ENCODE peak calls at places on chromosome 20, in eight cellular contexts. A is cardiac muscle cell, P is tibial artery, Z is upper lobe of left lung, G is stomach, S is mesothelial cell of epicardium, Q is psoas muscle, W is cardiac fibroblast. V is an unnamed sample.

GRCh38 chr20:54291339-54292060 is 83.6 kb downstream of the PFDN4 start:
- DNase-seq in A (no peak), P (no peak), Z (no peak), G (no peak), S (no peak), Q (no peak), W (no peak), V (no peak)

GRCh38 chr20:50121858-50122271 is 8.9 kb upstream of the UBE2V1 start:
- DNase-seq in A (no peak), P (peak; percentile 34), Z (no peak), G (no peak), S (no peak), Q (no peak), W (peak; percentile 61), V (peak; percentile 65)

GRCh38 chr20:53262294-53262840 is 290.2 kb downstream of the TSHZ2 start:
- DNase-seq in A (no peak), P (no peak), Z (no peak), G (no peak), S (no peak), Q (no peak), W (no peak), V (peak; percentile 6)

GRCh38 chr20:37298190-37298939 is 8.9 kb downstream of the MANBAL start:
- DNase-seq in A (no peak), P (no peak), Z (no peak), G (peak; percentile 26), S (no peak), Q (peak; percentile 62), W (peak; percentile 75), V (peak; percentile 81)

GRCh38 chr20:47318027-47318595 is 38.4 kb downstream of the ZMYND8 start:
- DNase-seq in A (peak; percentile 21), P (no peak), Z (no peak), G (no peak), S (no peak), Q (no peak), W (peak; percentile 95), V (peak; percentile 70)

GRCh38 chr20:17841751-17842191 is 126.8 kb downstream of the SNX5 start:
- DNase-seq in A (no peak), P (peak; percentile 83), Z (no peak), G (no peak), S (no peak), Q (peak; percentile 59), W (peak; percentile 63), V (no peak)

GRCh38 chr20:51941503-51941902 is 139.2 kb upstream of the SALL4 start:
- DNase-seq in A (no peak), P (no peak), Z (no peak), G (no peak), S (no peak), Q (no peak), W (no peak), V (no peak)

GRCh38 chr20:58492795-58493538 is 22.2 kb downstream of the APCDD1L start:
- DNase-seq in A (no peak), P (no peak), Z (no peak), G (no peak), S (no peak), Q (no peak), W (no peak), V (peak; percentile 9)

GRCh38 chr20:58145506-58146080 is 82.9 kb downstream of the ANKRD60 start:
- DNase-seq in A (no peak), P (peak; percentile 61), Z (no peak), G (no peak), S (no peak), Q (no peak), W (no peak), V (no peak)

GRCh38 chr20:24708411-24709295 is 239.2 kb downstream of the SYNDIG1 start:
- DNase-seq in A (no peak), P (no peak), Z (no peak), G (no peak), S (no peak), Q (no peak), W (no peak), V (no peak)

GRCh38 chr20:54456423-54456822 is 19.0 kb upstream of the DOK5 start:
- DNase-seq in A (no peak), P (no peak), Z (no peak), G (no peak), S (no peak), Q (no peak), W (no peak), V (no peak)

GRCh38 chr20:13396036-13396435 is 175.0 kb downstream of the ISM1 start:
- DNase-seq in A (no peak), P (no peak), Z (no peak), G (no peak), S (no peak), Q (no peak), W (no peak), V (no peak)

GRCh38 chr20:60053125-60053812 is 95.0 kb downstream of the CDH26 start:
- DNase-seq in A (no peak), P (no peak), Z (no peak), G (no peak), S (no peak), Q (no peak), W (no peak), V (no peak)

GRCh38 chr20:59075934-59076508 is 33.4 kb upstream of the PRELID3B start:
- DNase-seq in A (no peak), P (no peak), Z (no peak), G (no peak), S (no peak), Q (no peak), W (no peak), V (no peak)

GRCh38 chr20:54611701-54612487 is 136.5 kb downstream of the DOK5 start:
- DNase-seq in A (no peak), P (no peak), Z (no peak), G (no peak), S (no peak), Q (no peak), W (no peak), V (no peak)

GRCh38 chr20:38209054-38209675 is 44.1 kb upstream of the TGM2 start:
- DNase-seq in A (peak; percentile 47), P (peak; percentile 87), Z (no peak), G (no peak), S (no peak), Q (peak; percentile 37), W (no peak), V (no peak)

GRCh38 chr20:7392551-7392950 is 547.7 kb downstream of the HAO1 start:
- DNase-seq in A (no peak), P (no peak), Z (no peak), G (no peak), S (no peak), Q (no peak), W (peak; percentile 45), V (peak; percentile 33)

GRCh38 chr20:49583669-49584417 is 15.9 kb upstream of the PTGIS start:
- DNase-seq in A (peak; percentile 32), P (peak; percentile 93), Z (no peak), G (peak; percentile 90), S (no peak), Q (peak; percentile 81), W (peak; percentile 73), V (no peak)

GRCh38 chr20:19269737-19270325 is 57.4 kb downstream of the SLC24A3 start:
- DNase-seq in A (no peak), P (no peak), Z (no peak), G (no peak), S (no peak), Q (no peak), W (peak; percentile 80), V (no peak)

GRCh38 chr20:19327401-19327800 is 115.0 kb downstream of the SLC24A3 start:
- DNase-seq in A (no peak), P (no peak), Z (no peak), G (no peak), S (no peak), Q (no peak), W (no peak), V (no peak)

GRCh38 chr20:38969708-38970107 is 7.6 kb downstream of the DHX35 start:
- DNase-seq in A (no peak), P (no peak), Z (no peak), G (no peak), S (no peak), Q (no peak), W (peak; percentile 17), V (no peak)

GRCh38 chr20:46174469-46175126 is 56.5 kb downstream of the CD40 start:
- DNase-seq in A (peak; percentile 86), P (no peak), Z (peak; percentile 89), G (peak; percentile 75), S (peak; percentile 59), Q (peak; percentile 76), W (peak; percentile 57), V (peak; percentile 70)
- TF ChIP-seq CTCF in A (peak; percentile 59), P (peak; percentile 50), Z (peak; percentile 75), G (peak; percentile 48), S (peak; percentile 63), Q (peak; percentile 72), W (peak; percentile 73), V (peak; percentile 62)

DNA sequence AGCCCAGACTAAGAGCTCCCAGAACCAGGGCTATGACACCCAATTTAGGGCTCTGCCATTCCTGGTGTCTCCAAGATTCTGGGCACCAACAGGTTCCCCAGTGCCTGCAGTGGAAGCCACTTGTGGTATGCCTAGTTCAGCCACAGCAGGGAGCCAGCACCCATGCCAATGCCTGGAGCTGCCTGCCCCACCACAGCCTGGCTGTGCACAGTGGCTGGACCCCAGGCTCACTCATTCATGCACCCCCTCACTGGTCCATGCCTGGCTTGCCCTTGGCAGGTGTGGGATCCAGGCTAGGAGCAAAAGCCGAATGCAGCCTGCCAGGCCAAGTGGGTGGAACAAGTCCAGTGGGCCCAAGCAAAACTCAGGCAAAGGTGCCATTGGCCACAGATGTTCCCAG is 91.9 kb downstream of the MKKS start:
- DNase-seq in A (no peak), P (no peak), Z (peak; percentile 38), G (no peak), S (no peak), Q (no peak), W (no peak), V (no peak)
- TF ChIP-seq CTCF in A (no peak), P (no peak), Z (no peak), G (no peak), S (no peak), Q (no peak), W (no peak), V (no peak)

GRCh38 chr20:41359541-41360011 is 7.0 kb downstream of the EMILIN3 start:
- DNase-seq in A (no peak), P (no peak), Z (no peak), G (no peak), S (no peak), Q (no peak), W (no peak), V (no peak)

GRCh38 chr20:41356951-41357350 is 9.7 kb downstream of the EMILIN3 start:
- DNase-seq in A (no peak), P (no peak), Z (no peak), G (no peak), S (no peak), Q (no peak), W (no peak), V (no peak)

GRCh38 chr20:41357424-41358163 is 9.0 kb downstream of the EMILIN3 start:
- DNase-seq in A (no peak), P (no peak), Z (no peak), G (no peak), S (no peak), Q (no peak), W (no peak), V (no peak)

GRCh38 chr20:41358717-41359116 is 7.9 kb downstream of the EMILIN3 start:
- DNase-seq in A (no peak), P (no peak), Z (no peak), G (no peak), S (no peak), Q (no peak), W (no peak), V (no peak)

GRCh38 chr20:41358230-41358629 is 8.4 kb downstream of the EMILIN3 start:
- DNase-seq in A (no peak), P (no peak), Z (no peak), G (no peak), S (no peak), Q (no peak), W (no peak), V (no peak)
- TF ChIP-seq CTCF in A (no peak), P (no peak), Z (no peak), G (no peak), S (no peak), Q (no peak), W (no peak), V (no peak)

GRCh38 chr20:62477669-62478450 is 2.1 kb upstream of the GATA5 start:
- DNase-seq in A (peak; percentile 63), P (no peak), Z (peak; percentile 63), G (no peak), S (no peak), Q (no peak), W (no peak), V (no peak)
- TF ChIP-seq CTCF in A (peak; percentile 17), P (no peak), Z (no peak), G (no peak), S (no peak), Q (no peak), W (no peak), V (no peak)

V was measured in epithelial cell of esophagus.